ENCODE peak calls at places on chromosomes 7 and 10, in eight cellular contexts. Y is psoas muscle; D is activated naive CD8-positive, alpha-beta T cell treated with anti-CD3 and anti-CD28 coated beads for 36 hours; E is ureter; Q is stimulated activated CD4-positive, alpha-beta T cell treated with anti-CD3 and anti-CD28 coated beads, Interleukin-2, amount 100 ng/mL, for 48 hours; N is BE2C; S is osteocyte; L is T-cell. W is an unnamed sample.

GRCh38 chr7:143049380-143049779 is 2.8 kb upstream of the OR6V1 start:
- DNase-seq in Y (no peak), D (no peak), E (no peak), Q (no peak), N (no peak), S (no peak), L (no peak), W (no peak)

GRCh38 chr7:155244675-155245074 is 53.0 kb upstream of the INSIG1 start:
- DNase-seq in Y (no peak), D (no peak), E (no peak), Q (no peak), N (no peak), S (no peak), L (no peak), W (no peak)

GRCh38 chr10:127882391-127882790 is 10.3 kb downstream of the CLRN3 start:
- DNase-seq in Y (no peak), D (no peak), E (no peak), Q (no peak), N (no peak), S (peak), L (no peak), W (no peak)

GRCh38 chr7:1151653-1152425 is 8.2 kb downstream of the ZFAND2A start:
- DNase-seq in Y (peak), D (no peak), E (no peak), Q (no peak), N (no peak), S (no peak), L (no peak), W (no peak)

GRCh38 chr7:133601607-133602006 is 348.7 kb downstream of the EXOC4 start:
- DNase-seq in Y (no peak), D (no peak), E (no peak), Q (no peak), N (no peak), S (no peak), L (no peak), W (no peak)

GRCh38 chr7:50781371-50781770 is 1.3 kb downstream of the GRB10 start:
- DNase-seq in Y (no peak), D (peak), E (no peak), Q (no peak), N (no peak), S (no peak), L (no peak), W (no peak)

GRCh38 chr10:3493621-3494020 is 291.4 kb downstream of the KLF6 start:
- DNase-seq in Y (no peak), D (no peak), E (no peak), Q (no peak), N (no peak), S (no peak), L (no peak), W (no peak)

GRCh38 chr10:101001225-101002035 is 1.8 kb downstream of the LZTS2 start:
- DNase-seq in Y (peak), D (no peak), E (peak), Q (no peak), N (peak), S (no peak), L (no peak), W (peak)

GRCh38 chr7:916291-916941 is 38.1 kb downstream of the ADAP1 start:
- DNase-seq in Y (peak), D (no peak), E (no peak), Q (no peak), N (peak), S (no peak), L (no peak), W (no peak)

GRCh38 chr10:30027057-30028005 is 32.1 kb downstream of the JCAD start:
- DNase-seq in Y (peak), D (peak), E (peak), Q (peak), N (no peak), S (no peak), L (peak), W (no peak)

GRCh38 chr10:52701647-52702046 is 70.9 kb downstream of the MBL2 start:
- DNase-seq in Y (no peak), D (no peak), E (no peak), Q (no peak), N (no peak), S (no peak), L (no peak), W (peak)

GRCh38 chr7:150972094-150972493 is 6.0 kb downstream of the KCNH2 start:
- DNase-seq in Y (no peak), D (no peak), E (peak), Q (no peak), N (peak), S (no peak), L (no peak), W (peak)

GRCh38 chr7:37977243-37977642 is 56.8 kb downstream of the EPDR1 start:
- DNase-seq in Y (no peak), D (no peak), E (no peak), Q (no peak), N (no peak), S (no peak), L (no peak), W (no peak)

GRCh38 chr7:111919690-111920179 is 286.5 kb downstream of the DOCK4 start:
- DNase-seq in Y (no peak), D (no peak), E (no peak), Q (no peak), N (no peak), S (no peak), L (no peak), W (peak)

GRCh38 chr7:103113164-103113563 is 35.7 kb downstream of the NAPEPLD start:
- DNase-seq in Y (no peak), D (no peak), E (no peak), Q (no peak), N (no peak), S (no peak), L (no peak), W (peak)

GRCh38 chr7:100154651-100155491 is 3.7 kb downstream of the TRAPPC14 start:
- DNase-seq in Y (no peak), D (no peak), E (peak), Q (no peak), N (peak), S (no peak), L (no peak), W (no peak)

GRCh38 chr10:71647526-71648354 is 71.8 kb downstream of the C10orf105 start:
- DNase-seq in Y (no peak), D (no peak), E (no peak), Q (no peak), N (no peak), S (no peak), L (no peak), W (peak)

GRCh38 chr10:50501478-50501877 is 122.3 kb downstream of the SGMS1 start:
- DNase-seq in Y (no peak), D (no peak), E (no peak), Q (no peak), N (no peak), S (no peak), L (no peak), W (no peak)

GRCh38 chr7:111047595-111047994 is 43.3 kb upstream of the LRRN3 start:
- DNase-seq in Y (no peak), D (no peak), E (no peak), Q (no peak), N (no peak), S (no peak), L (no peak), W (no peak)

GRCh38 chr7:156558198-156558597 is 82.4 kb upstream of the RNF32 start:
- DNase-seq in Y (no peak), D (no peak), E (no peak), Q (no peak), N (no peak), S (no peak), L (no peak), W (no peak)

GRCh38 chr7:93515144-93515543 is 59.4 kb downstream of the CALCR start:
- DNase-seq in Y (no peak), D (no peak), E (no peak), Q (no peak), N (no peak), S (no peak), L (no peak), W (no peak)

GRCh38 chr10:6040205-6040604 is 22.0 kb downstream of the IL2RA start:
- DNase-seq in Y (no peak), D (no peak), E (no peak), Q (no peak), N (no peak), S (no peak), L (no peak), W (no peak)

GRCh38 chr7:158722574-158723237 is 18.1 kb upstream of the NCAPG2 start:
- DNase-seq in Y (no peak), D (no peak), E (no peak), Q (no peak), N (no peak), S (peak), L (no peak), W (no peak)

GRCh38 chr7:103551006-103551405 is 105.0 kb upstream of the SLC26A5 start:
- DNase-seq in Y (no peak), D (no peak), E (no peak), Q (no peak), N (no peak), S (no peak), L (no peak), W (no peak)

GRCh38 chr10:35493196-35494118 is 111.7 kb upstream of the GJD4 start:
- DNase-seq in Y (no peak), D (no peak), E (no peak), Q (no peak), N (no peak), S (no peak), L (no peak), W (peak)

GRCh38 chr10:93337309-93337721 is 144.8 kb downstream of the MYOF start:
- DNase-seq in Y (no peak), D (no peak), E (no peak), Q (no peak), N (no peak), S (no peak), L (no peak), W (no peak)

GRCh38 chr7:105277341-105277740 is 111.4 kb downstream of the SRPK2 start:
- DNase-seq in Y (no peak), D (no peak), E (no peak), Q (no peak), N (no peak), S (no peak), L (no peak), W (no peak)

GRCh38 chr7:150858236-150859197 is 6.2 kb downstream of the AOC1 start:
- DNase-seq in Y (no peak), D (no peak), E (peak), Q (no peak), N (no peak), S (peak), L (no peak), W (no peak)

GRCh38 chr7:106377847-106378361 is 93.1 kb upstream of the NAMPT start:
- DNase-seq in Y (no peak), D (no peak), E (no peak), Q (no peak), N (no peak), S (no peak), L (no peak), W (no peak)

GRCh38 chr7:123237-123636 is 69.1 kb upstream of the FAM20C start:
- DNase-seq in Y (no peak), D (no peak), E (no peak), Q (no peak), N (no peak), S (no peak), L (no peak), W (no peak)

GRCh38 chr7:48786951-48787350 is 137.4 kb upstream of the CDC14C start:
- DNase-seq in Y (no peak), D (no peak), E (no peak), Q (no peak), N (no peak), S (no peak), L (no peak), W (peak)

GRCh38 chr10:69726850-69727249 is 74.9 kb upstream of the COL13A1 start:
- DNase-seq in Y (no peak), D (no peak), E (no peak), Q (no peak), N (no peak), S (no peak), L (no peak), W (no peak)

GRCh38 chr10:69958232-69958902 is 94.3 kb upstream of the MACROH2A2 start:
- DNase-seq in Y (no peak), D (no peak), E (peak), Q (peak), N (no peak), S (no peak), L (no peak), W (peak)

GRCh38 chr7:149209518-149210269 is 14.3 kb downstream of the ZNF282 start:
- DNase-seq in Y (peak), D (peak), E (no peak), Q (peak), N (peak), S (no peak), L (peak), W (peak)